ENCODE peak calls at places on chromosomes 2 and 18, in nine cellular contexts. One of them, this sample, is unnamed.

GRCh38 chr18:26022585-26022984 is 67.8 kb downstream of the SS18 start:
- DNase-seq in mammary epithelial cell: no peak
- DNase-seq in body of pancreas: no peak
- DNase-seq in aorta: no peak
- DNase-seq in H1: no peak
- DNase-seq in right cardiac atrium: no peak
- DNase-seq in transverse colon: no peak
- DNase-seq in stomach: no peak
- DNase-seq in colonic mucosa: no peak
- DNase-seq in this sample: no peak

GRCh38 chr2:128379021-128380005 is 60.6 kb upstream of the HS6ST1 start:
- DNase-seq in mammary epithelial cell: no peak
- DNase-seq in transverse colon: peak; percentile 39
- DNase-seq in aorta: peak; percentile 74
- DNase-seq in colonic mucosa: no peak
- DNase-seq in right cardiac atrium: peak; percentile 58
- DNase-seq in stomach: peak; percentile 33
- DNase-seq in body of pancreas: peak; percentile 48
- DNase-seq in H1: no peak
- DNase-seq in this sample: peak; percentile 96

GRCh38 chr2:95074663-95075439 is 46.8 kb downstream of the MRPS5 start:
- DNase-seq in transverse colon: no peak
- DNase-seq in body of pancreas: no peak
- DNase-seq in colonic mucosa: no peak
- DNase-seq in stomach: no peak
- DNase-seq in mammary epithelial cell: no peak
- DNase-seq in right cardiac atrium: no peak
- DNase-seq in H1: no peak
- DNase-seq in aorta: peak; percentile 55
- DNase-seq in this sample: no peak

GRCh38 chr2:48530033-48530804 is at the start of gene STON1:
- DNase-seq in stomach: peak; percentile 30
- DNase-seq in transverse colon: peak; percentile 39
- DNase-seq in right cardiac atrium: peak; percentile 65
- DNase-seq in colonic mucosa: peak; percentile 40
- DNase-seq in mammary epithelial cell: peak; percentile 11
- DNase-seq in aorta: peak; percentile 81
- DNase-seq in H1: peak; percentile 65
- DNase-seq in body of pancreas: peak; percentile 44
- DNase-seq in this sample: peak; percentile 67

GRCh38 chr2:241135737-241136136 is 13.5 kb downstream of the PASK start:
- DNase-seq in stomach: no peak
- DNase-seq in H1: no peak
- DNase-seq in mammary epithelial cell: no peak
- DNase-seq in body of pancreas: peak; percentile 26
- DNase-seq in colonic mucosa: no peak
- DNase-seq in aorta: peak; percentile 49
- DNase-seq in transverse colon: peak; percentile 82
- DNase-seq in right cardiac atrium: peak; percentile 4
- DNase-seq in this sample: no peak

GRCh38 chr2:196112408-196113039 is 43.9 kb upstream of the DNAH7 start:
- DNase-seq in right cardiac atrium: no peak
- DNase-seq in colonic mucosa: no peak
- DNase-seq in transverse colon: no peak
- DNase-seq in aorta: no peak
- DNase-seq in H1: no peak
- DNase-seq in body of pancreas: no peak
- DNase-seq in mammary epithelial cell: peak; percentile 55
- DNase-seq in stomach: no peak
- DNase-seq in this sample: peak; percentile 74

GRCh38 chr18:31643003-31643402 is 41.4 kb downstream of the B4GALT6 start:
- DNase-seq in mammary epithelial cell: peak; percentile 34
- DNase-seq in right cardiac atrium: no peak
- DNase-seq in body of pancreas: no peak
- DNase-seq in aorta: no peak
- DNase-seq in colonic mucosa: no peak
- DNase-seq in transverse colon: no peak
- DNase-seq in H1: no peak
- DNase-seq in stomach: no peak
- DNase-seq in this sample: no peak

GRCh38 chr18:59902180-59902992 is 2.6 kb downstream of the PMAIP1 start:
- DNase-seq in right cardiac atrium: no peak
- DNase-seq in body of pancreas: no peak
- DNase-seq in aorta: no peak
- DNase-seq in colonic mucosa: no peak
- DNase-seq in transverse colon: no peak
- DNase-seq in H1: no peak
- DNase-seq in stomach: no peak
- DNase-seq in mammary epithelial cell: peak; percentile 76
- DNase-seq in this sample: no peak

GRCh38 chr2:29522951-29523669 is 398.3 kb downstream of the ALK start:
- DNase-seq in colonic mucosa: no peak
- DNase-seq in transverse colon: no peak
- DNase-seq in aorta: no peak
- DNase-seq in stomach: no peak
- DNase-seq in body of pancreas: no peak
- DNase-seq in right cardiac atrium: no peak
- DNase-seq in H1: no peak
- DNase-seq in mammary epithelial cell: no peak
- DNase-seq in this sample: peak; percentile 43

GRCh38 chr2:175805442-175806114 is 196.5 kb downstream of the LNPK start:
- DNase-seq in stomach: no peak
- DNase-seq in aorta: no peak
- DNase-seq in body of pancreas: no peak
- DNase-seq in mammary epithelial cell: no peak
- DNase-seq in transverse colon: no peak
- DNase-seq in H1: no peak
- DNase-seq in colonic mucosa: peak; percentile 50
- DNase-seq in right cardiac atrium: no peak
- DNase-seq in this sample: no peak

GRCh38 chr2:235021752-235022151 is 69.9 kb downstream of the SH3BP4 start:
- DNase-seq in colonic mucosa: no peak
- DNase-seq in mammary epithelial cell: peak; percentile 83
- DNase-seq in stomach: no peak
- DNase-seq in right cardiac atrium: no peak
- DNase-seq in transverse colon: no peak
- DNase-seq in aorta: no peak
- DNase-seq in body of pancreas: no peak
- DNase-seq in H1: no peak
- DNase-seq in this sample: peak; percentile 91

GRCh38 chr18:9506046-9506792 is 30.9 kb downstream of the RALBP1 start:
- DNase-seq in H1: no peak
- DNase-seq in right cardiac atrium: no peak
- DNase-seq in transverse colon: peak; percentile 31
- DNase-seq in body of pancreas: peak; percentile 23
- DNase-seq in mammary epithelial cell: no peak
- DNase-seq in stomach: peak; percentile 56
- DNase-seq in colonic mucosa: peak; percentile 25
- DNase-seq in aorta: no peak
- DNase-seq in this sample: no peak

GRCh38 chr2:165778653-165779451 is 15.2 kb downstream of the GALNT3 start:
- DNase-seq in right cardiac atrium: no peak
- DNase-seq in stomach: no peak
- DNase-seq in mammary epithelial cell: no peak
- DNase-seq in body of pancreas: no peak
- DNase-seq in H1: no peak
- DNase-seq in colonic mucosa: no peak
- DNase-seq in transverse colon: no peak
- DNase-seq in aorta: no peak
- DNase-seq in this sample: no peak

GRCh38 chr18:75422341-75422910 is 5.1 kb downstream of the SMIM21 start:
- DNase-seq in transverse colon: no peak
- DNase-seq in colonic mucosa: no peak
- DNase-seq in body of pancreas: no peak
- DNase-seq in right cardiac atrium: no peak
- DNase-seq in stomach: no peak
- DNase-seq in H1: no peak
- DNase-seq in aorta: no peak
- DNase-seq in mammary epithelial cell: no peak
- DNase-seq in this sample: no peak

DNA sequence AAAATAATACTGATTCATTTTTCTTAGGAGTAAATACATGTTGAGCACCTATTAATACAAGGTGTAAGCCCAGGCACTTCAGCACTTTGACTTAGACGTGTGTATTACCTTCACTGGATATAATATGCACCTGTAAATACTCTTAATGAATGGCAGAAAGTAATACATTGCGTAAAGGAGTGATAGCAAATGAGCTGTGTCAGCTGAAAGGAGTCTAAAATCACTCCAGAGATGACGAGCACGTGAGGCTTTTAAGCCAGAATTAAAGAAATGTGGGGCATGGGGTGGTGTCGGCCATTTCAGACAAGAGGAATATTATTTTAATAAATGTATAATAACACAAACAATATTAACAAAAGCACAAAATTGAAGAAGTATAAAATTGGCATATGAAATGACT is 722.7 kb downstream of the EPHA4 start:
- DNase-seq in colonic mucosa: no peak
- DNase-seq in aorta: no peak
- DNase-seq in H1: no peak
- DNase-seq in body of pancreas: no peak
- DNase-seq in stomach: no peak
- DNase-seq in right cardiac atrium: no peak
- DNase-seq in mammary epithelial cell: no peak
- DNase-seq in transverse colon: no peak
- DNase-seq in this sample: no peak
- H3K9me3 ChIP-seq in colonic mucosa: no peaks in the 10 kb centered on the region
- H3K9me3 ChIP-seq in aorta: no peaks in the 10 kb centered on the region
- H3K9me3 ChIP-seq in H1: no peaks in the 10 kb centered on the region
- H3K9me3 ChIP-seq in body of pancreas: no peaks in the 10 kb centered on the region
- H3K9me3 ChIP-seq in stomach: no peaks in the 10 kb centered on the region
- H3K9me3 ChIP-seq in right cardiac atrium: no peaks in the 10 kb centered on the region
- H3K9me3 ChIP-seq in mammary epithelial cell: no peaks in the 10 kb centered on the region
- H3K9me3 ChIP-seq in transverse colon: no peaks in the 10 kb centered on the region
- H3K9me3 ChIP-seq in this sample: no peaks in the 10 kb centered on the region

GRCh38 chr2:9311488-9311887 is 104.9 kb downstream of the ASAP2 start:
- DNase-seq in transverse colon: peak; percentile 29
- DNase-seq in aorta: peak; percentile 85
- DNase-seq in mammary epithelial cell: peak; percentile 91
- DNase-seq in colonic mucosa: no peak
- DNase-seq in body of pancreas: peak; percentile 22
- DNase-seq in H1: no peak
- DNase-seq in stomach: no peak
- DNase-seq in right cardiac atrium: peak; percentile 64
- DNase-seq in this sample: peak; percentile 31
- H3K4me1 ChIP-seq in transverse colon: peaks cover 16% of the 10 kb centered on the region
- H3K4me1 ChIP-seq in aorta: peaks cover 7% of the 10 kb centered on the region
- H3K4me1 ChIP-seq in mammary epithelial cell: peaks cover 68% of the 10 kb centered on the region
- H3K4me1 ChIP-seq in colonic mucosa: no peaks in the 10 kb centered on the region
- H3K4me1 ChIP-seq in body of pancreas: peaks cover 19% of the 10 kb centered on the region
- H3K4me1 ChIP-seq in H1: peaks cover under 1% of the 10 kb centered on the region
- H3K4me1 ChIP-seq in stomach: peaks cover 25% of the 10 kb centered on the region
- H3K4me1 ChIP-seq in right cardiac atrium: peaks cover 4% of the 10 kb centered on the region
- H3K4me1 ChIP-seq in this sample: peaks cover 23% of the 10 kb centered on the region

DNA sequence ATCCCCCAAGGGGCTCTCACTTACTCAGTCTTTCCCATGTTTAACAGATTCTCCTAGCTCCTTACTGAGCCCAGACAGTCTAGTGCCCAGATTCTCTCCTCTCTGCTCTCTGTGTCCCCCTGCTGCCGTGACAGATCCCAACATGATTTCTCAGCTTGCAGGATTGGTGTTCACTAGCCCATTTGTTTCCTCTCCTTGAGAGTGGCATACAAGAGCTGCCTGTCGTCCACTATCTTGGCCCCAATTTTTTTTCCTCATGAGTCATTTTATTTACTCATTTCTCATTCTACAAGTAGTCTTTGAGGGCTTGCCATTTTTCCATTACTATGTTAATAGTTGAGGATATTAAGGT is 199.9 kb upstream of the FN1 start:
- DNase-seq in mammary epithelial cell: peak; percentile 72
- DNase-seq in right cardiac atrium: no peak
- DNase-seq in H1: no peak
- DNase-seq in transverse colon: no peak
- DNase-seq in aorta: no peak
- DNase-seq in body of pancreas: no peak
- DNase-seq in stomach: no peak
- DNase-seq in colonic mucosa: no peak
- DNase-seq in this sample: no peak
- H3K9me3 ChIP-seq in mammary epithelial cell: peaks cover 7% of the 10 kb centered on the region
- H3K9me3 ChIP-seq in right cardiac atrium: no peaks in the 10 kb centered on the region
- H3K9me3 ChIP-seq in H1: peaks cover 5% of the 10 kb centered on the region
- H3K9me3 ChIP-seq in transverse colon: peaks cover 4% of the 10 kb centered on the region
- H3K9me3 ChIP-seq in aorta: no peaks in the 10 kb centered on the region
- H3K9me3 ChIP-seq in body of pancreas: no peaks in the 10 kb centered on the region
- H3K9me3 ChIP-seq in stomach: peaks cover 22% of the 10 kb centered on the region
- H3K9me3 ChIP-seq in colonic mucosa: no peaks in the 10 kb centered on the region
- H3K9me3 ChIP-seq in this sample: no peaks in the 10 kb centered on the region

GRCh38 chr2:63055510-63056308 is 5.1 kb downstream of the OTX1 start:
- DNase-seq in body of pancreas: peak; percentile 12
- DNase-seq in colonic mucosa: no peak
- DNase-seq in right cardiac atrium: no peak
- DNase-seq in aorta: peak; percentile 78
- DNase-seq in mammary epithelial cell: no peak
- DNase-seq in stomach: no peak
- DNase-seq in transverse colon: no peak
- DNase-seq in H1: peak; percentile 71
- DNase-seq in this sample: no peak

GRCh38 chr2:63053889-63054725 is 3.5 kb downstream of the OTX1 start:
- DNase-seq in stomach: no peak
- DNase-seq in right cardiac atrium: no peak
- DNase-seq in mammary epithelial cell: no peak
- DNase-seq in H1: peak; percentile 96
- DNase-seq in transverse colon: peak; percentile 37
- DNase-seq in colonic mucosa: peak; percentile 42
- DNase-seq in aorta: no peak
- DNase-seq in body of pancreas: peak; percentile 15
- DNase-seq in this sample: no peak

GRCh38 chr2:63056309-63057065 is 5.9 kb downstream of the OTX1 start:
- DNase-seq in stomach: no peak
- DNase-seq in right cardiac atrium: no peak
- DNase-seq in transverse colon: peak; percentile 46
- DNase-seq in H1: peak; percentile 56
- DNase-seq in body of pancreas: no peak
- DNase-seq in mammary epithelial cell: no peak
- DNase-seq in aorta: peak; percentile 78
- DNase-seq in colonic mucosa: peak; percentile 46
- DNase-seq in this sample: no peak

GRCh38 chr2:63053235-63053888 is 2.7 kb downstream of the OTX1 start:
- DNase-seq in colonic mucosa: no peak
- DNase-seq in transverse colon: no peak
- DNase-seq in H1: no peak
- DNase-seq in mammary epithelial cell: no peak
- DNase-seq in aorta: no peak
- DNase-seq in stomach: no peak
- DNase-seq in right cardiac atrium: no peak
- DNase-seq in body of pancreas: no peak
- DNase-seq in this sample: no peak

DNA sequence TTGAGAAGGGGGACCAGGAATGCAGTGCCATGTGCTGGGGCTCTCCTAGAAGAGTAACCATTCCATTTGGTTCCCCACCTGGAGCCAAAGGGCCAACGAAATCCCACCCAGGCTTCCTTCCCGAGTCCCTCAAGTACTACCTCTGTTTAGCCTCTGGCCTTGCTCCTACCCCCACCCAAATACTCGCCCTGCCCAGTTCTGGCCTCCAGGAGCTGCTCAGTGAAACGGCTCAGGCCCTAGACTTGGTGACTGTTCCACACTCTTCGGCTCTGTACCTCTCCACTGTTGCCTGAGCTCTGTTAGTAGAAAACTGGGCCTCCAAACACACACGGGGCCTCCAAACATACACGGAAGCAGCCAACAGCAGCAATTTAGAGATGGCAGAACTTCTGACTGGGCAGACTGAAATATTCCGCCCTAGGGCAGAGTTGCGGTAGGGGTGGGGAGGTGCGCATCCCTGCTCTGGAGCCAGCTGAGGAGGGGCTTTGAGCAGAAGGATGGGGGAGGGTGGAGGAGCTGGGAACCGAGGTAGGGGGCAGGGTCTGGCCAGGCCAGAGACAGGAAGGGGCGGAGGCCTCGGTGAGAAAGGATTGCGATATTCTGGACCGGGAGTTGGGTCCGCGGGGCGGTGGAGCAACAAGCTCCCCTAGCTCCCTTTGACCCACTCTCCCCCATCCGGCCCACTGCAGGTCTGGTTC is 4.3 kb downstream of the OTX1 start:
- DNase-seq in H1: peak; percentile 77
- DNase-seq in right cardiac atrium: no peak
- DNase-seq in aorta: no peak
- DNase-seq in stomach: no peak
- DNase-seq in colonic mucosa: no peak
- DNase-seq in transverse colon: no peak
- DNase-seq in mammary epithelial cell: no peak
- DNase-seq in body of pancreas: no peak
- DNase-seq in this sample: no peak
- H3K4me1 ChIP-seq in H1: peaks cover 44% of the 10 kb centered on the region
- H3K4me1 ChIP-seq in right cardiac atrium: peaks cover 9% of the 10 kb centered on the region
- H3K4me1 ChIP-seq in aorta: no peaks in the 10 kb centered on the region
- H3K4me1 ChIP-seq in stomach: peaks cover 57% of the 10 kb centered on the region
- H3K4me1 ChIP-seq in colonic mucosa: peaks cover 24% of the 10 kb centered on the region
- H3K4me1 ChIP-seq in transverse colon: peaks cover 71% of the 10 kb centered on the region
- H3K4me1 ChIP-seq in mammary epithelial cell: no peaks in the 10 kb centered on the region
- H3K4me1 ChIP-seq in body of pancreas: peaks cover 53% of the 10 kb centered on the region
- H3K4me1 ChIP-seq in this sample: no peaks in the 10 kb centered on the region

This sample was measured in SJSA1.